ENCODE peak calls at places on chromosomes 2 and 18, in eight cellular contexts. S is left ventricle myocardium inferior, B is astrocyte of the spinal cord, T is foreskin fibroblast, H is fibroblast of lung, C is NCI-H1105, Z is memory B cell, U is lower lobe of right lung. M is an unnamed sample.

GRCh38 chr2:75787532-75788132 is 76.9 kb upstream of the GCFC2 start:
- DNase-seq in S (no peak), Z (no peak), T (peak), B (peak), U (no peak), C (peak), H (peak), M (no peak)

GRCh38 chr18:5066380-5066977 is 130.6 kb downstream of the AKAIN1 start:
- DNase-seq in Z (no peak), U (no peak), H (no peak), T (no peak), C (no peak), S (no peak), B (no peak), M (no peak)

GRCh38 chr2:74566423-74567085 is 12.0 kb downstream of the DOK1 start:
- DNase-seq in S (no peak), T (peak), Z (no peak), U (no peak), H (peak), B (peak), C (no peak), M (no peak)

GRCh38 chr2:150137338-150137737 is 350.1 kb downstream of the RND3 start:
- DNase-seq in C (no peak), B (no peak), T (no peak), U (no peak), Z (no peak), H (no peak), S (no peak), M (no peak)

GRCh38 chr2:25822190-25823117 is 55.8 kb downstream of the ASXL2 start:
- DNase-seq in B (peak), Z (peak), C (peak), S (peak), H (peak), T (no peak), U (peak), M (peak)

GRCh38 chr2:127545189-127545588 is 9.7 kb downstream of the MYO7B start:
- DNase-seq in H (no peak), C (no peak), T (no peak), Z (no peak), U (no peak), B (no peak), S (no peak), M (no peak)

GRCh38 chr18:76328145-76328544 is 166.9 kb downstream of the ZNF516 start:
- DNase-seq in S (no peak), Z (no peak), H (no peak), C (no peak), T (no peak), U (no peak), B (no peak), M (no peak)

GRCh38 chr18:78006805-78007204 is 757.2 kb downstream of the GALR1 start:
- DNase-seq in U (no peak), S (no peak), B (no peak), T (no peak), Z (no peak), C (no peak), H (no peak), M (no peak)

GRCh38 chr18:21505231-21505630 is 95.3 kb downstream of the ESCO1 start:
- DNase-seq in H (no peak), B (no peak), Z (no peak), C (no peak), T (no peak), U (no peak), S (no peak), M (no peak)

GRCh38 chr2:163698857-163699256 is 37.0 kb downstream of the FIGN start:
- DNase-seq in B (peak), U (no peak), S (no peak), T (no peak), C (no peak), Z (no peak), H (peak), M (no peak)

GRCh38 chr2:178427458-178427857 is 23.5 kb downstream of the PRKRA start:
- DNase-seq in H (no peak), T (no peak), S (no peak), C (no peak), B (no peak), Z (no peak), U (no peak), M (no peak)

GRCh38 chr2:160266078-160266551 is 66.0 kb upstream of the ITGB6 start:
- DNase-seq in Z (no peak), S (no peak), T (no peak), C (no peak), U (no peak), B (no peak), H (no peak), M (no peak)

GRCh38 chr2:25380586-25381360 is 39.0 kb upstream of the DNMT3A start:
- DNase-seq in C (no peak), S (no peak), T (no peak), H (no peak), Z (no peak), B (no peak), U (peak), M (peak)